ENCODE peak calls at places on chromosomes 3 and 15, in six cellular contexts. N is activated CD4-positive, CD25-positive, alpha-beta regulatory T cell treated with anti-CD3 and anti-CD28 coated beads, Interleukin-2, amount 50 U/mL, for 24 hours; F is left cardiac atrium; J is gastroesophageal sphincter; M is PC-3; R is activated T-cell treated with anti-CD3 and anti-CD28 coated beads, Interleukin-2, amount 50 U/mL, for 72 hours. L is an unnamed sample.

GRCh38 chr15:49227602-49228001 is 57.6 kb downstream of the GALK2 start:
- ATAC-seq in J (no peak), N (no peak), M (no peak), R (no peak), F (no peak), L (no peak)

GRCh38 chr3:172315401-172316091 is 132.7 kb downstream of the GHSR start:
- ATAC-seq in N (no peak), J (no peak), F (no peak), R (peak; percentile 34), M (peak; percentile 39), L (peak; percentile 51)

GRCh38 chr3:142863010-142863787 is 25.7 kb downstream of the PCOLCE2 start:
- ATAC-seq in N (peak; percentile 53), R (peak; percentile 59), M (peak; percentile 66), J (peak; percentile 65), F (no peak), L (peak; percentile 66)

GRCh38 chr15:64044315-64045105 is 1.8 kb downstream of the DAPK2 start:
- ATAC-seq in F (peak; percentile 32), N (no peak), J (no peak), M (no peak), R (no peak), L (no peak)

GRCh38 chr15:75151214-75152128 is 50.2 kb upstream of the C15orf39 start:
- ATAC-seq in J (no peak), F (no peak), M (no peak), N (no peak), R (no peak), L (no peak)

GRCh38 chr15:93164409-93164808 is 75.4 kb upstream of the RGMA start:
- ATAC-seq in J (no peak), F (no peak), M (no peak), N (no peak), R (peak; percentile 95), L (no peak)

GRCh38 chr15:63362196-63362595 is 19.4 kb downstream of the CA12 start:
- ATAC-seq in J (no peak), M (no peak), R (no peak), F (peak; percentile 81), N (no peak), L (no peak)

GRCh38 chr3:56180433-56180832 is 287.8 kb downstream of the ERC2 start:
- ATAC-seq in F (no peak), N (no peak), J (no peak), R (no peak), M (no peak), L (no peak)

GRCh38 chr3:121324320-121324719 is 221.5 kb downstream of the POLQ start:
- ATAC-seq in R (no peak), M (no peak), N (no peak), F (no peak), J (no peak), L (no peak)

GRCh38 chr3:179236676-179237301 is 14.1 kb downstream of the KCNMB3 start:
- ATAC-seq in N (peak; percentile 59), J (no peak), F (no peak), R (peak; percentile 77), M (no peak), L (no peak)

GRCh38 chr3:135944831-135945230 is 20.7 kb upstream of the PPP2R3A start:
- ATAC-seq in F (no peak), J (no peak), R (no peak), M (no peak), N (no peak), L (no peak)

GRCh38 chr15:57158997-57159668 is 217.2 kb upstream of the CGNL1 start:
- ATAC-seq in N (no peak), J (no peak), M (peak; percentile 69), R (no peak), F (no peak), L (no peak)

GRCh38 chr3:16181361-16181760 is 6.9 kb downstream of the GALNT15 start:
- ATAC-seq in J (peak; percentile 79), F (no peak), M (no peak), R (no peak), N (no peak), L (no peak)

GRCh38 chr3:99625643-99626414 is 12.6 kb upstream of the COL8A1 start:
- ATAC-seq in M (peak; percentile 23), F (no peak), J (no peak), N (no peak), R (no peak), L (peak; percentile 63)

GRCh38 chr3:197559662-197560061 is 3.9 kb upstream of the BDH1 start:
- ATAC-seq in N (no peak), R (no peak), J (no peak), M (no peak), F (no peak), L (no peak)

GRCh38 chr3:193499152-193499551 is 55.5 kb downstream of the ATP13A4 start:
- ATAC-seq in J (peak; percentile 74), M (no peak), N (no peak), R (no peak), F (no peak), L (no peak)

GRCh38 chr3:111619833-111620232 is 24.7 kb upstream of the ZBED2 start:
- ATAC-seq in R (no peak), F (no peak), J (no peak), M (peak; percentile 71), N (no peak), L (no peak)

GRCh38 chr15:65991721-65992472 is 122.6 kb downstream of the RAB11A start:
- ATAC-seq in J (no peak), M (no peak), N (no peak), R (no peak), F (no peak), L (no peak)

GRCh38 chr15:41490355-41490754 is 3.3 kb upstream of the ITPKA start:
- ATAC-seq in N (peak; percentile 71), F (no peak), R (peak; percentile 70), M (peak; percentile 62), J (no peak), L (peak; percentile 62)

GRCh38 chr3:128222771-128223386 is 69.6 kb downstream of the EEFSEC start:
- ATAC-seq in J (no peak), N (no peak), F (no peak), M (no peak), R (no peak), L (no peak)

GRCh38 chr15:41568350-41569017 is 9.5 kb downstream of the TYRO3 start:
- ATAC-seq in F (peak; percentile 56), N (no peak), J (no peak), R (no peak), M (no peak), L (no peak)

GRCh38 chr3:128480278-128480677 is 12.7 kb downstream of the GATA2 start:
- ATAC-seq in F (no peak), J (no peak), N (no peak), R (no peak), M (no peak), L (no peak)

GRCh38 chr3:112646623-112647022 is 5.7 kb upstream of the CCDC80 start:
- ATAC-seq in J (no peak), N (no peak), F (no peak), R (no peak), M (peak; percentile 68), L (no peak)

GRCh38 chr3:69724722-69725435 is 14.4 kb upstream of the MITF start:
- ATAC-seq in R (no peak), J (no peak), M (no peak), F (peak; percentile 78), N (no peak), L (no peak)

GRCh38 chr3:63724987-63725386 is 72.5 kb downstream of the SNTN start:
- ATAC-seq in J (no peak), M (no peak), N (no peak), R (no peak), F (no peak), L (peak; percentile 97)

GRCh38 chr3:194205675-194206133 is 69.8 kb downstream of the HES1 start:
- ATAC-seq in J (no peak), R (no peak), N (no peak), M (no peak), F (no peak), L (peak; percentile 63)

GRCh38 chr15:77311618-77312398 is 108.1 kb downstream of the PEAK1 start:
- ATAC-seq in R (no peak), F (no peak), J (no peak), N (no peak), M (peak; percentile 68), L (no peak)

GRCh38 chr3:72032435-72033118 is 247.6 kb upstream of the PROK2 start:
- ATAC-seq in F (no peak), N (no peak), M (no peak), R (no peak), J (no peak), L (no peak)

GRCh38 chr15:101088311-101088710 is 163.5 kb downstream of the CHSY1 start:
- ATAC-seq in J (no peak), F (no peak), M (no peak), N (no peak), R (no peak), L (no peak)

GRCh38 chr15:37984368-37984767 is 49.9 kb downstream of the TMCO5A start:
- ATAC-seq in J (no peak), R (no peak), M (no peak), F (no peak), N (no peak), L (no peak)

GRCh38 chr15:66293419-66294156 is at the start of gene DIS3L:
- ATAC-seq in R (peak; percentile 83), N (peak; percentile 84), F (peak; percentile 93), J (peak; percentile 89), M (peak; percentile 78), L (peak; percentile 84)

L was measured in SK-N-SH treated with all-trans-retinoic acid at 6 μM for 48 hours.